ENCODE peak calls at places on chromosomes 6 and 20, in five cellular contexts. F, Q, U, R and H are unnamed samples.

GRCh38 chr6:53125276-53125675 is 23.4 kb downstream of the GCM1 start:
- DNase-seq in R (no peak), Q (no peak), F (no peak), U (no peak), H (no peak)

GRCh38 chr6:157535354-157536217 is 154.6 kb downstream of the ZDHHC14 start:
- DNase-seq in Q (peak), U (no peak), F (peak), R (peak), H (no peak)

GRCh38 chr6:8859501-8859900 is 424.2 kb upstream of the SLC35B3 start:
- DNase-seq in R (no peak), Q (no peak), U (no peak), F (no peak), H (no peak)

GRCh38 chr6:90894285-90895144 is 307.6 kb upstream of the MAP3K7 start:
- DNase-seq in R (peak), Q (no peak), F (no peak), U (no peak), H (no peak)

GRCh38 chr6:123808556-123808955 is 4.9 kb downstream of the NKAIN2 start:
- DNase-seq in R (no peak), F (no peak), U (peak), Q (no peak), H (no peak)

GRCh38 chr6:74925683-74926082 is 280.2 kb downstream of the COL12A1 start:
- DNase-seq in R (no peak), F (no peak), Q (no peak), U (no peak), H (no peak)

GRCh38 chr6:95648636-95649035 is 71.3 kb downstream of the MANEA start:
- DNase-seq in F (no peak), R (no peak), U (peak), Q (no peak), H (no peak)

GRCh38 chr20:57560554-57561355 is at the start of gene PCK1:
- DNase-seq in Q (peak), F (no peak), U (no peak), R (peak), H (no peak)

GRCh38 chr6:162178666-162179065 is 548.9 kb downstream of the PRKN start:
- DNase-seq in F (no peak), R (no peak), Q (no peak), U (no peak), H (no peak)

GRCh38 chr6:134363323-134364039 is 45.6 kb upstream of the SGK1 start:
- DNase-seq in Q (peak), F (peak), U (no peak), R (peak), H (no peak)

GRCh38 chr6:99613705-99614429 is 7.2 kb downstream of the PRDM13 start:
- DNase-seq in Q (peak), F (no peak), R (no peak), U (peak), H (peak)

GRCh38 chr6:157370755-157371154 is 10.2 kb upstream of the ZDHHC14 start:
- DNase-seq in U (no peak), R (no peak), Q (no peak), F (no peak), H (no peak)

GRCh38 chr6:110130362-110130761 is 49.1 kb downstream of the WASF1 start:
- DNase-seq in R (no peak), Q (no peak), U (no peak), F (no peak), H (no peak)

GRCh38 chr6:125819927-125820326 is 29.2 kb downstream of the NCOA7 start:
- DNase-seq in Q (no peak), F (no peak), U (no peak), R (no peak), H (no peak)

GRCh38 chr6:169409742-169410312 is 156.2 kb upstream of the THBS2 start:
- DNase-seq in F (no peak), Q (no peak), U (no peak), R (no peak), H (no peak)

GRCh38 chr6:15366003-15366535 is 120.2 kb downstream of the JARID2 start:
- DNase-seq in U (no peak), F (no peak), R (no peak), Q (no peak), H (no peak)

GRCh38 chr6:15365273-15365687 is 119.4 kb downstream of the JARID2 start:
- DNase-seq in U (peak), R (peak), F (no peak), Q (peak), H (no peak)

GRCh38 chr6:15368873-15369272 is 123.0 kb downstream of the JARID2 start:
- DNase-seq in U (no peak), F (no peak), Q (no peak), R (no peak), H (no peak)

GRCh38 chr6:15368186-15368585 is 122.3 kb downstream of the JARID2 start:
- DNase-seq in F (no peak), R (no peak), Q (peak), U (no peak), H (no peak)

DNA sequence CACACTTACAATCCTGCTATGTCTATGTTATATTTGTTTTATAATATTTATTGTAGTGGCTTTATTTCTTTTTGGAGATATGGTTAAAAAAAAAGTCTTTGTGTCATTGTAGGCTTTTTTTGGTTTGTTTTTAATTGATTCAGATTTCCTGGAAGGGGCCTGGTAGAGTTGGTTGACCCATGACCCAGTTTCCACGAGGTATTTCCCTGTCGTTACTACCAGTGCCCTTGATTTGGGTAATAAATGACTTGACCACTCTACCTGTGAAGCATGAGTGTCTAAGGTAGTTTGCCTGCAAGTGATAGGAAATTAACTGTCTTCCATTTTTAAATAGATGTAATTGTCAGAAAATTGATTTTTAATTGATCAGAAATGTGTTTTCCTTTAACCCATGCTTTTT is 121.0 kb downstream of the JARID2 start:
- DNase-seq in Q (no peak), U (no peak), F (no peak), R (no peak), H (no peak)
- TF ChIP-seq EZH2phosphoT487 in Q (no peak), U (no peak), F (no peak), R (no peak), H (no peak)

DNA sequence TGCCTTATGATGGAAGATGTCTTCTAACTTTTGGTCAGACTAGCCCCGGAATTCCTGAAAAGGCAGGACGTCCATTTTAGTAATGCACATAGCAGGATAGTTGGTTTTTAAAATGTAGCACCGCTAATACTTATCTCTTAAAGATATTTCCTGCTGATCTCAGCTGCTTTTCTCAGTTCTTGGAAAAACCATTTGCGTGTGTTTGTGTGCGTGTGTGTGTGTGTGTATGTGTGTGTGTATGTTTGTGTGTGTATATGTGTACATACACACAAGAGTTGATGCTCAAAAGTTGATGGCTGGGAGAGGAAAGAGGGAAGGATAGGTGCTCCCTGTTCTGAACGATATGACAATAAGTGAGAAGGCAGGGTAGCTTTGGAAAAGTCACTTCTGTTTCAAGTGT is 61.7 kb upstream of the SUPT3H start:
- DNase-seq in Q (no peak), R (no peak), U (no peak), F (no peak), H (no peak)
- TF ChIP-seq EZH2phosphoT487 in Q (no peak), R (no peak), U (no peak), F (no peak), H (no peak)

DNA sequence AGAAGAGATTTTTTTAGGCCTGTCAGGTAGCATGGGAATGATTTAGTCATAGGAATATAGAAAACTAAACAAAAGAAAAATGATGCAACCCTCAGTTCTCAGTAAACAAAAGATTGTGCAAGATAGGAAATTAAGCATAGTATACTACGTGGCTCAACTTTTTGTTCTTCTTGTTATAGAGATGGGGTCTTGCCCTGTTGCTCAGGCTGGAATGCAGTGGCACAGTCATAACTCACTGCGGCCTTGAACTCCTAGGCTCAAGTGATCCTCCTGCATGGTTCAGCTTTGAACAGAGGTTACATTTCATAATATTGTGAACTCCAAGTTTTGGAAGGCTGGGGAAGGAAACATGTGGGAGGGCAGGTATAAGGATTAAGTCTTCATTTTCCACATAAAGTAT is 28.5 kb downstream of the SLX4IP start:
- DNase-seq in R (peak), F (no peak), Q (no peak), U (no peak), H (no peak)
- TF ChIP-seq EZH2phosphoT487 in R (no peak), F (no peak), Q (no peak), U (no peak), H (no peak)

DNA sequence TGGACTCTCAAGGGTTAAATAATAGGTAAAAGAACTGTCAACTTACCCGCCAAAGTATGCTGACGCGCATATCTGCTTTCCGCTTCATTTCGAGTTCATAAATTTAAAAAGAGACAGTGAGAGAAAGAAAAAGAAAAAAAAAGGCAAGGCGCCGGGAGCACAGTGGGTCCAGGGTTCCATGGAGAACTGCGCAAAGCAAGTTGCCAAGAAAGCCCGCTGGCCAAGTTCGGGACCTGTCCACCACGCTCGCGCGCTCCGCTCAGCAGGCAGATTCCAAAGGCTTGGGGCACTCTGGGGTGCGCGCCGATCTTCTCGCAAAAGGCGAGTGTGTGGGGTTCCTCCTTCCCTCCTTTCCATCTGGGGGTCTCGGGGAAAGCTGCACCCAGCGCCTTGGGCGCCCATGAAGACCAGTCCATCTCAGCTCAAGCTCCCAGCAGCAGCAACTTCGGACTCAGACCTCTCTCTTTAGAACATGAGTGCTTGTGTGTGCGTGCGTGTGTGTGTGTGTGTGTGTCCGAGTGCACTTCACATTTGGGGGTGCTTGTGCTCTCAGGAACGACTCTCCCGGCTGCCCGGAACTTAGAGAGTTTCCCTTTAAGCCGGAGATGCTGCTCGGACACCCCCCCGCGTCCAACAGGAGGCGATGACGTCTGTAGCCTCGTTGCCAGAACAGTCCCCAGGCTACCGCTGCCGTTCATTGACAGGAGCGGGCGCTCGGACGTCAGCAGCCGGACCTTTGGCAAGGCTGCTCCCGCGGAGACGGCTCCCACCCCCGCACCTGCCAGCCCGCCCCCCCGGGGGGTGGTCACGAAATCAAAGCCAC is 180.0 kb downstream of the TBXT start:
- DNase-seq in U (peak), R (no peak), F (no peak), Q (peak), H (no peak)
- TF ChIP-seq EZH2phosphoT487 in U (peak), R (no peak), F (no peak), Q (no peak), H (no peak)

GRCh38 chr20:54559890-54560289 is 84.5 kb downstream of the DOK5 start:
- DNase-seq in Q (no peak), U (no peak), R (no peak), F (no peak), H (no peak)

GRCh38 chr20:54565255-54565654 is 89.9 kb downstream of the DOK5 start:
- DNase-seq in R (no peak), F (no peak), U (no peak), Q (no peak), H (no peak)

GRCh38 chr20:54557836-54558590 is 82.6 kb downstream of the DOK5 start:
- DNase-seq in U (no peak), F (no peak), Q (peak), R (no peak), H (no peak)

GRCh38 chr20:54556406-54556805 is 81.0 kb downstream of the DOK5 start:
- DNase-seq in F (no peak), U (no peak), Q (no peak), R (no peak), H (no peak)

DNA sequence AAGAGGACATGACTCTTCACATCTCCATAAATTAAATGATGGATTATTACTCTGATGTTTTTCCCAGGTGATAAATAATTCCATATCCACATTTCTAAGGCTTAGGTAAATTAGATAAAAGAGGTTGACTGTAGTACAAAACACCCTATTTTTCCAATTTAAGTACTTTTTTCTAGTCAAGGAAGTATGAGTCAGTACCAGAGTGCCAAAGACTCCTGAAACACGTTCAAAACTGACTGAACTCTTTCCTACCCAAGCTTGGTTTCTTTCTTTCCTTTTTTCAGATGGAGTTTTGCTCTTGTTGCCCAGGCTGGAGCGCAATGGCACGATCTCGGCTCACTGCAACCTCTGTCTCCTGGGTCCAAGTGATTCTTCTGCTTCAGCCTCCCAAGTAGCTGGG is 85.0 kb downstream of the DOK5 start:
- DNase-seq in R (no peak), F (no peak), Q (peak), U (no peak), H (no peak)
- TF ChIP-seq EZH2phosphoT487 in R (no peak), F (no peak), Q (no peak), U (no peak), H (no peak)